ENCODE peak calls at places on chromosome 12, in four cellular contexts. B, L, E and U are unnamed samples. For H3K27me3, the result is how much of the 10 kb centered on the place peaks cover.

GRCh38 chr12:97464241-97465011 is 1.8 kb downstream of the RMST start:
- DNase-seq in B (peak), L (no peak), E (no peak), U (no peak)

GRCh38 chr12:132386926-132387497 is 57.6 kb upstream of the GALNT9 start:
- DNase-seq in L (no peak), E (no peak), B (no peak), U (no peak)

GRCh38 chr12:102833687-102834435 is 83.2 kb downstream of the PAH start:
- DNase-seq in E (no peak), L (no peak), B (no peak), U (no peak)

GRCh38 chr12:2402180-2402579 is 349.4 kb downstream of the CACNA1C start:
- DNase-seq in B (no peak), L (no peak), E (no peak), U (no peak)

GRCh38 chr12:124755801-124756148 is 107.9 kb downstream of the SCARB1 start:
- DNase-seq in E (no peak), B (no peak), L (no peak), U (no peak)

GRCh38 chr12:39905152-39905551 is 200.7 kb downstream of the SLC2A13 start:
- DNase-seq in L (peak), B (peak), E (no peak), U (no peak)

GRCh38 chr12:120047072-120047471 is 58.0 kb downstream of the BICDL1 start:
- DNase-seq in B (no peak), E (no peak), L (no peak), U (no peak)

GRCh38 chr12:26810330-26810729 is 22.7 kb downstream of the ITPR2 start:
- DNase-seq in L (peak), E (no peak), B (peak), U (no peak)

GRCh38 chr12:93183940-93184663 is 193.6 kb upstream of the NUDT4 start:
- DNase-seq in B (peak), L (peak), E (no peak), U (no peak)

GRCh38 chr12:93140801-93141200 is 211.7 kb upstream of the EEA1 start:
- DNase-seq in B (no peak), E (no peak), L (no peak), U (no peak)

GRCh38 chr12:122086088-122086487 is 7.5 kb downstream of the MLXIP start:
- DNase-seq in E (no peak), B (no peak), L (no peak), U (no peak)

GRCh38 chr12:127311695-127312364 is 955.1 kb upstream of the TMEM132C start:
- DNase-seq in L (no peak), B (no peak), E (no peak), U (no peak)

GRCh38 chr12:100156731-100157426 is 14.2 kb upstream of the BLTP3B start:
- DNase-seq in L (no peak), B (no peak), E (no peak), U (no peak)

GRCh38 chr12:26857465-26858176 is 24.6 kb upstream of the ITPR2 start:
- DNase-seq in L (no peak), E (no peak), B (no peak), U (no peak)

GRCh38 chr12:80472912-80473500 is 29.0 kb downstream of the PTPRQ start:
- DNase-seq in L (no peak), E (no peak), B (peak), U (peak)

GRCh38 chr12:111428728-111429175 is 23.0 kb downstream of the SH2B3 start:
- DNase-seq in E (no peak), B (no peak), L (peak), U (no peak)

GRCh38 chr12:65731771-65732170 is 92.5 kb upstream of the HMGA2 start:
- DNase-seq in E (no peak), L (no peak), B (no peak), U (no peak)

GRCh38 chr12:121284551-121285390 is 11.7 kb downstream of the CAMKK2 start:
- DNase-seq in E (no peak), B (no peak), L (no peak), U (no peak)

GRCh38 chr12:26124491-26125450 is at the start of gene BHLHE41:
- DNase-seq in E (no peak), B (peak), L (peak), U (peak)

GRCh38 chr12:4300870-4301269 is 20.1 kb upstream of the TIGAR start:
- DNase-seq in L (no peak), B (no peak), E (no peak), U (no peak)
- H3K27ac ChIP-seq in L (no peak), B (no peak), E (no peak), U (no peak)

GRCh38 chr12:49347307-49348237 is 884 bp downstream of the DNAJC22 start:
- DNase-seq in B (peak), L (peak), E (peak), U (peak)

GRCh38 chr12:49352351-49352750 is 5.7 kb downstream of the DNAJC22 start:
- DNase-seq in E (no peak), L (no peak), B (no peak), U (no peak)

GRCh38 chr12:49348781-49349180 is 2.1 kb downstream of the DNAJC22 start:
- DNase-seq in B (no peak), L (no peak), E (no peak), U (no peak)

GRCh38 chr12:49346659-49347306 is at the start of gene DNAJC22:
- DNase-seq in L (peak), E (no peak), B (no peak), U (peak)

GRCh38 chr12:49349266-49349665 is 2.6 kb downstream of the DNAJC22 start:
- DNase-seq in L (no peak), E (no peak), B (no peak), U (no peak)
- H3K27me3 ChIP-seq in L (under half), E (under half), B (under half), U (under half)

GRCh38 chr12:51622564-51622963 is 31.5 kb downstream of the SCN8A start:
- DNase-seq in E (no peak), B (peak), L (no peak), U (no peak)
- H3K27ac ChIP-seq in E (no peak), B (no peak), L (no peak), U (no peak)

DNA sequence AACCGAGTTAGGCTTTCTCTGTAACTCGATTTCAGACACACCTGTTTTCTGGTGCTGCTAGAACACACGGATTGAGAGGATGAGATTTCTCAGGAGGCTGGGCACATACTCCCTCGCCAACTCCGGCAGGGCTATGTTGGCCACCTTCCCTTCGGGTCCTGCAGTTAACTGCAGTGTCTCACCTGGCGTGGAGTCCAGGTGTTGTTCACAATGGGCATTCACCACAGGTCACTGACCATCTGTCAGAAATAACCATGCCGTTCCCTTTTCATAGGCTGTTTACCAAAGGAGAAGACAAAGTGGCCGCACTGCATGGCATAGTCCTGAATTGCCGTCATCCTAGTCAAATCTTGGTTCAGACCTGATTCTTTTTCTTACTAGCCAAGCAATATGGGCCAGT is 5.5 kb upstream of the KCNH3 start:
- DNase-seq in E (no peak), B (no peak), L (no peak), U (no peak)
- H3K27me3 ChIP-seq in E (under half), B (under half), L (under half), U (under half)

DNA sequence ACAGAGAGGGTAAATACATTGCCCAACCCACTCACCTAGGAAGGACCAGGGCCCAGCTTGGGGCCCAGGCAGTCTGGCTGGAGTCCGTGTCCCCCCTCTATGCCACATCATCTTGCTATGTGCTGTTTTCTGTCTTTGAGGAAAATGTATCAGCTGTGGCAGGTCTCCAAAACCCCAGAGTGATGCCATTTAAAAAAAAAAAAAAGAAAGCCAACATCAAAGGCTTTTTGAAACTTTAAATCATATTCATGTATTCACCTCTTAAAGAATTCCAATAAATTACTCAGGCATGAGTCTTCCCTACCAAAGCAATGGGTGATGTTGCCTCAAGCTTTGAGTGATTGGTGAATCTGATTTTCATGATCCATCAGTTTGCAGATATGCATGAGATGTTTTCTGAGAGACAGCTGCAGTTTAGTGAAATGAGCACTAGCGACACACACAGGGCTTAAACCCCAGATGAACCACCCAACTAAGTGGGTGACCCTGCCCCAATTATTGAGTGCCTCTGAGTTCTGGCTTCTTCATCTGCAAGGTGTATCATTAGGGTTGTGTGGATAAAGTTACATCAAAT is 6.1 kb downstream of the KRT81 start:
- DNase-seq in L (no peak), E (no peak), B (peak), U (no peak)
- H3K27ac ChIP-seq in L (no peak), E (no peak), B (peak), U (no peak)

DNA sequence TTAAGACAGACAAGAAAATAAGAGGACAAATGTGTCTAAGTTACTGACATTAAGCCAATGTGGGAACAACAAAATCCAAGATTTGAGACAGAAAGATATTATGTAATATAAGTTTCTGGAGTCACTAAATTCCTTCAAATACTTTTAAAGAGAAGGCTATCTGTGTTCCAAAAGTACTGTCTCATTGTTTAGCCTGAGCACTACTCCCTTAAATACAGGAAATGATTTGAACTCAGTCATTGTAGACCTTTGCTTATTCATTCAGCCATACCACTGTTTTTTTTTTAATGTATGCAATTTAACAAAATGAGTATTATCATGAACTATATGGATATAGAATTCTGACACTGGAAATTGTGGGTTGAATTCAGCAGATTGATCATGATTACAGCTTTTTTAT is 82.7 kb upstream of the KITLG start:
- DNase-seq in B (no peak), L (no peak), E (no peak), U (no peak)
- H3K27me3 ChIP-seq in B (under half), L (under half), E (under half), U (under half)

GRCh38 chr12:51886021-51886710 is 1.7 kb upstream of the ANKRD33 start:
- DNase-seq in B (peak), E (peak), L (peak), U (no peak)
- H3K27ac ChIP-seq in B (peak), E (no peak), L (peak), U (peak)

GRCh38 chr12:55705802-55706402 is 1.8 kb downstream of the ITGA7 start:
- DNase-seq in B (no peak), E (no peak), L (no peak), U (peak)

GRCh38 chr12:55708695-55709233 is 1.1 kb upstream of the ITGA7 start:
- DNase-seq in B (no peak), L (no peak), E (no peak), U (no peak)

GRCh38 chr12:55704824-55705780 is 2.6 kb downstream of the ITGA7 start:
- DNase-seq in L (no peak), B (no peak), E (no peak), U (no peak)

GRCh38 chr12:55706840-55707671 is 648 bp downstream of the ITGA7 start:
- DNase-seq in L (no peak), B (no peak), E (no peak), U (no peak)

DNA sequence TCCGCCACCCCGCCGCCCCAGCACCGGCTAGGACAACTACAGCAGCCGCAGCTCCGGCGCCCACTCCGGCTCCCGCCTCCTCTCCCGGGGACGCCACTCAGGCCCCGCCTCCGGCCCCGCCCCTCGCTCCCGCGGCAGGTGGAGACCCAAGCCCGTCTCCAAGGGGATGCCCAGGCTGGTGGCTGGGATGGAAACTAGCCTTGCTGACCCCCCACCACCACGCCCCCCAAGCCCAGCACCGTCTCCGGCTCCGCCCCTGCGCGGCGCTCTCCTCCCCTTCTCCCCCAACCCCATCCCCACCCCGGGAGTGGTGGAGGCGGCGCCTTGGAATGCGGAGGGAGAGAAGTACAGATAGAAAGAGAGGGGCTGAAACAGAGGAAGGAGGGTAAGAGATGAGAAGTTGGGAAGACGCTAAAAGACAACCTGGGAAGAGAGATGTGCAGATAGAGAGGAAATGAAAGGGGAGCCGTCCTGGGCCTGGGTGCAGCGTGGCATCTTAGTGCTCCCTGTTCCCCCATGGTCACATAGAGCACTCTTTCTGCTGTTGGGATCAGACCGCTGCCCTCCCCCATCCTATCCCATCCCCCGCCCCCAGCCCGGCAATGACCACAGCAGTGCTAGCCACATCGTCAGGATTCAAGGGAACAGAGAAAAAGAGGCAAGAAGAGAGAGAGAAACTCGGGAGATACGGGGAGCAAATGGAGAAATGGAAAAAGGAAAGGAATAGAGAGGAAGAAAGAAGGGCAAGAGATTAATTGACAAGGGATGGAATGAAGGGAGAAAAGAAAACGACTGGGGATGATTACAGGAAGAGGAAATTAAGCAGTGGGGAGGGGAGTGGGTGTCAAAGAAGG is at the start of gene ITGA7:
- DNase-seq in B (no peak), E (peak), L (peak), U (peak)
- H3K27me3 ChIP-seq in B (under half), E (under half), L (under half), U (under half)

GRCh38 chr12:6685814-6686213 is 3.4 kb downstream of the ZNF384 start:
- DNase-seq in E (no peak), B (no peak), L (no peak), U (no peak)
- H3K27ac ChIP-seq in E (no peak), B (no peak), L (no peak), U (no peak)